ENCODE peak calls at places on chromosomes 11 and 22, in nine cellular contexts. One of them, this sample, is unnamed.

GRCh38 chr11:98453378-98453777 is 567.4 kb upstream of the CNTN5 start:
- DNase-seq in H54: no peak
- DNase-seq in IMR-90: no peak
- DNase-seq in sigmoid colon: no peak
- DNase-seq in esophagus squamous epithelium: no peak
- DNase-seq in tibial nerve: no peak
- DNase-seq in vagina: no peak
- DNase-seq in endothelial cell of umbilical vein: no peak
- DNase-seq in heart left ventricle: no peak
- DNase-seq in this sample: no peak

GRCh38 chr11:79212711-79213110 is 228.1 kb downstream of the TENM4 start:
- DNase-seq in H54: no peak
- DNase-seq in tibial nerve: no peak
- DNase-seq in heart left ventricle: no peak
- DNase-seq in sigmoid colon: no peak
- DNase-seq in esophagus squamous epithelium: no peak
- DNase-seq in vagina: no peak
- DNase-seq in endothelial cell of umbilical vein: no peak
- DNase-seq in IMR-90: no peak
- DNase-seq in this sample: no peak

GRCh38 chr22:35456757-35457156 is 56.8 kb downstream of the MCM5 start:
- DNase-seq in IMR-90: no peak
- DNase-seq in vagina: no peak
- DNase-seq in H54: no peak
- DNase-seq in heart left ventricle: no peak
- DNase-seq in endothelial cell of umbilical vein: no peak
- DNase-seq in sigmoid colon: no peak
- DNase-seq in esophagus squamous epithelium: no peak
- DNase-seq in tibial nerve: no peak
- DNase-seq in this sample: no peak

GRCh38 chr11:134124660-134125451 is 56.0 kb downstream of the JAM3 start:
- DNase-seq in vagina: no peak
- DNase-seq in sigmoid colon: peak
- DNase-seq in endothelial cell of umbilical vein: peak
- DNase-seq in heart left ventricle: peak
- DNase-seq in IMR-90: peak
- DNase-seq in esophagus squamous epithelium: no peak
- DNase-seq in H54: no peak
- DNase-seq in tibial nerve: peak
- DNase-seq in this sample: peak

GRCh38 chr22:29581799-29582198 is 886 bp upstream of the NIPSNAP1 start:
- DNase-seq in endothelial cell of umbilical vein: no peak
- DNase-seq in heart left ventricle: no peak
- DNase-seq in IMR-90: no peak
- DNase-seq in H54: no peak
- DNase-seq in sigmoid colon: no peak
- DNase-seq in vagina: no peak
- DNase-seq in esophagus squamous epithelium: no peak
- DNase-seq in tibial nerve: no peak
- DNase-seq in this sample: no peak

GRCh38 chr11:86978756-86979608 is 23.8 kb upstream of the FZD4 start:
- DNase-seq in tibial nerve: no peak
- DNase-seq in H54: no peak
- DNase-seq in heart left ventricle: no peak
- DNase-seq in sigmoid colon: no peak
- DNase-seq in IMR-90: peak
- DNase-seq in vagina: no peak
- DNase-seq in esophagus squamous epithelium: no peak
- DNase-seq in endothelial cell of umbilical vein: peak
- DNase-seq in this sample: no peak

GRCh38 chr22:25929479-25929878 is 187.5 kb downstream of the MYO18B start:
- DNase-seq in heart left ventricle: no peak
- DNase-seq in H54: no peak
- DNase-seq in tibial nerve: no peak
- DNase-seq in esophagus squamous epithelium: no peak
- DNase-seq in IMR-90: no peak
- DNase-seq in sigmoid colon: no peak
- DNase-seq in endothelial cell of umbilical vein: no peak
- DNase-seq in vagina: no peak
- DNase-seq in this sample: no peak

GRCh38 chr22:46057762-46058420 is 80.9 kb upstream of the WNT7B start:
- DNase-seq in H54: no peak
- DNase-seq in esophagus squamous epithelium: no peak
- DNase-seq in sigmoid colon: peak
- DNase-seq in endothelial cell of umbilical vein: no peak
- DNase-seq in vagina: no peak
- DNase-seq in tibial nerve: peak
- DNase-seq in IMR-90: no peak
- DNase-seq in heart left ventricle: peak
- DNase-seq in this sample: peak

GRCh38 chr11:18699848-18700261 is 1.3 kb downstream of the TMEM86A start:
- DNase-seq in H54: no peak
- DNase-seq in endothelial cell of umbilical vein: no peak
- DNase-seq in esophagus squamous epithelium: no peak
- DNase-seq in heart left ventricle: peak
- DNase-seq in vagina: no peak
- DNase-seq in IMR-90: no peak
- DNase-seq in sigmoid colon: peak
- DNase-seq in tibial nerve: no peak
- DNase-seq in this sample: no peak

GRCh38 chr11:34050967-34051348 is 573 bp upstream of the CAPRIN1 start:
- DNase-seq in vagina: no peak
- DNase-seq in esophagus squamous epithelium: no peak
- DNase-seq in endothelial cell of umbilical vein: no peak
- DNase-seq in tibial nerve: no peak
- DNase-seq in IMR-90: peak
- DNase-seq in heart left ventricle: no peak
- DNase-seq in sigmoid colon: no peak
- DNase-seq in H54: peak
- DNase-seq in this sample: no peak

GRCh38 chr11:70021586-70021985 is 56.5 kb upstream of the ANO1 start:
- DNase-seq in heart left ventricle: no peak
- DNase-seq in H54: no peak
- DNase-seq in endothelial cell of umbilical vein: no peak
- DNase-seq in tibial nerve: no peak
- DNase-seq in vagina: no peak
- DNase-seq in IMR-90: no peak
- DNase-seq in esophagus squamous epithelium: no peak
- DNase-seq in sigmoid colon: no peak
- DNase-seq in this sample: peak

GRCh38 chr11:9840460-9841004 is 176.7 kb downstream of the SWAP70 start:
- DNase-seq in vagina: no peak
- DNase-seq in tibial nerve: no peak
- DNase-seq in endothelial cell of umbilical vein: no peak
- DNase-seq in esophagus squamous epithelium: no peak
- DNase-seq in H54: no peak
- DNase-seq in heart left ventricle: no peak
- DNase-seq in IMR-90: no peak
- DNase-seq in sigmoid colon: no peak
- DNase-seq in this sample: no peak

GRCh38 chr11:10861047-10861446 is 3.2 kb upstream of the ZBED5 start:
- DNase-seq in vagina: no peak
- DNase-seq in endothelial cell of umbilical vein: no peak
- DNase-seq in esophagus squamous epithelium: no peak
- DNase-seq in IMR-90: no peak
- DNase-seq in heart left ventricle: no peak
- DNase-seq in H54: no peak
- DNase-seq in tibial nerve: no peak
- DNase-seq in sigmoid colon: no peak
- DNase-seq in this sample: no peak

GRCh38 chr22:37608477-37609239 is at the start of gene GGA1:
- DNase-seq in IMR-90: peak
- DNase-seq in esophagus squamous epithelium: peak
- DNase-seq in endothelial cell of umbilical vein: peak
- DNase-seq in H54: peak
- DNase-seq in tibial nerve: peak
- DNase-seq in sigmoid colon: peak
- DNase-seq in vagina: no peak
- DNase-seq in heart left ventricle: peak
- DNase-seq in this sample: peak
- TF ChIP-seq POLR2A in IMR-90: peak
- TF ChIP-seq POLR2A in esophagus squamous epithelium: no peak
- TF ChIP-seq POLR2A in endothelial cell of umbilical vein: no peak
- TF ChIP-seq POLR2A in H54: no peak
- TF ChIP-seq POLR2A in tibial nerve: peak
- TF ChIP-seq POLR2A in sigmoid colon: peak
- TF ChIP-seq POLR2A in vagina: no peak
- TF ChIP-seq POLR2A in heart left ventricle: peak
- TF ChIP-seq POLR2A in this sample: no peak

GRCh38 chr22:49774499-49775151 is 53.0 kb downstream of the BRD1 start:
- DNase-seq in tibial nerve: no peak
- DNase-seq in vagina: no peak
- DNase-seq in IMR-90: no peak
- DNase-seq in sigmoid colon: no peak
- DNase-seq in heart left ventricle: no peak
- DNase-seq in endothelial cell of umbilical vein: no peak
- DNase-seq in esophagus squamous epithelium: no peak
- DNase-seq in H54: no peak
- DNase-seq in this sample: no peak

GRCh38 chr22:49776053-49776511 is 51.6 kb downstream of the BRD1 start:
- DNase-seq in tibial nerve: no peak
- DNase-seq in esophagus squamous epithelium: no peak
- DNase-seq in vagina: no peak
- DNase-seq in IMR-90: no peak
- DNase-seq in H54: no peak
- DNase-seq in endothelial cell of umbilical vein: no peak
- DNase-seq in sigmoid colon: no peak
- DNase-seq in heart left ventricle: no peak
- DNase-seq in this sample: no peak

GRCh38 chr22:49777569-49778250 is 50.0 kb downstream of the BRD1 start:
- DNase-seq in vagina: no peak
- DNase-seq in tibial nerve: no peak
- DNase-seq in H54: no peak
- DNase-seq in IMR-90: no peak
- DNase-seq in esophagus squamous epithelium: no peak
- DNase-seq in sigmoid colon: no peak
- DNase-seq in endothelial cell of umbilical vein: no peak
- DNase-seq in heart left ventricle: no peak
- DNase-seq in this sample: no peak

GRCh38 chr22:49775191-49776052 is 52.3 kb downstream of the BRD1 start:
- DNase-seq in IMR-90: no peak
- DNase-seq in esophagus squamous epithelium: no peak
- DNase-seq in vagina: no peak
- DNase-seq in endothelial cell of umbilical vein: no peak
- DNase-seq in H54: no peak
- DNase-seq in sigmoid colon: no peak
- DNase-seq in heart left ventricle: no peak
- DNase-seq in tibial nerve: no peak
- DNase-seq in this sample: no peak

GRCh38 chr22:49776891-49777290 is 50.8 kb downstream of the BRD1 start:
- DNase-seq in sigmoid colon: no peak
- DNase-seq in IMR-90: no peak
- DNase-seq in tibial nerve: no peak
- DNase-seq in H54: no peak
- DNase-seq in vagina: no peak
- DNase-seq in heart left ventricle: no peak
- DNase-seq in endothelial cell of umbilical vein: no peak
- DNase-seq in esophagus squamous epithelium: no peak
- DNase-seq in this sample: no peak
- TF ChIP-seq POLR2A in sigmoid colon: no peak
- TF ChIP-seq POLR2A in IMR-90: no peak
- TF ChIP-seq POLR2A in tibial nerve: no peak
- TF ChIP-seq POLR2A in H54: no peak
- TF ChIP-seq POLR2A in vagina: no peak
- TF ChIP-seq POLR2A in heart left ventricle: no peak
- TF ChIP-seq POLR2A in endothelial cell of umbilical vein: no peak
- TF ChIP-seq POLR2A in esophagus squamous epithelium: no peak
- TF ChIP-seq POLR2A in this sample: no peak

DNA sequence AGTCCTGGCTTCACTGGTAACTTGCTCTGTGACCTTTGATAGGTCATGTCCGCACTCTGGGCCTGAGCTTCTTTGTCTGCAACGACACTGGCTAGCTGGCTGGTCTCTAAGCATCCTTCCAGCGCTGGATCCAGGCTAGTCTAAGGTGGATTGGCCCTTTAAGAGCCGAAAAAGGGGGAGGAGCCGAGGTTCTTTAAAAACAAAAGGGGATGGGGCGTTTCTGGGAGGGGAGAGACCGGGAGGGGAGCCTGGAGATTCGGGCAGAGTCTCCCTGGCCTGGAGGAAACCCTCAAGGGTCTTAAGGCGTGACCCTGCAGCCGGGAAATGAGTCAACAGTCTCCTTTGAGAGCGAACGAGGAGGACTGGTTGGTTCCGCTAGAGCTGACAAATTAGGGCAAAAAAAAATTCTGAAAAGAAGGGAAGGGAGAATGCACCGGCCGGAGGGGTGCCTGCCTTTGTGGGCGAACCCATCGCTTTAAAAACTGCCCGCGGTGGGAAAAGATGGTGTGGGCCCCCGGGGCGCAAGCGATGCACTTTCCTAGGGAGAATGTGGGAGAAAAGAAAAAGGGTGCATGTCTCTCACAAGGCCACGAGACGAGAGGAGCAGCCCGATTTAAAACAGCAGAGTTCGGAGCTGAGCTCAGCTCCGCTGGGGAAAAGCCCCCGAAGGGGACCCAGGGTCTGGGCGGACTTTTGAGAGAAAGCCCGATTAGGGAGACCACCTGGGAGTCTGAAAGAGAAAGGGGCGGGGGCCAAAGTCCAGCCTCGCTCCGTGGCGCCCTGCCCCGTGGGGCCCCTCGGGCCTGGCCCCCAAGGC is 952 bp downstream of the ZFTA start:
- DNase-seq in endothelial cell of umbilical vein: peak
- DNase-seq in heart left ventricle: peak
- DNase-seq in vagina: no peak
- DNase-seq in esophagus squamous epithelium: no peak
- DNase-seq in IMR-90: peak
- DNase-seq in sigmoid colon: peak
- DNase-seq in tibial nerve: peak
- DNase-seq in H54: peak
- DNase-seq in this sample: no peak
- TF ChIP-seq POLR2A in endothelial cell of umbilical vein: peak
- TF ChIP-seq POLR2A in heart left ventricle: peak
- TF ChIP-seq POLR2A in vagina: no peak
- TF ChIP-seq POLR2A in esophagus squamous epithelium: no peak
- TF ChIP-seq POLR2A in IMR-90: no peak
- TF ChIP-seq POLR2A in sigmoid colon: peak
- TF ChIP-seq POLR2A in tibial nerve: no peak
- TF ChIP-seq POLR2A in H54: no peak
- TF ChIP-seq POLR2A in this sample: no peak

GRCh38 chr11:118194835-118195627 is 18.6 kb upstream of the SCN2B start:
- DNase-seq in sigmoid colon: peak
- DNase-seq in IMR-90: peak
- DNase-seq in heart left ventricle: peak
- DNase-seq in endothelial cell of umbilical vein: peak
- DNase-seq in H54: peak
- DNase-seq in esophagus squamous epithelium: no peak
- DNase-seq in vagina: no peak
- DNase-seq in tibial nerve: peak
- DNase-seq in this sample: peak
- TF ChIP-seq POLR2A in sigmoid colon: no peak
- TF ChIP-seq POLR2A in IMR-90: no peak
- TF ChIP-seq POLR2A in heart left ventricle: no peak
- TF ChIP-seq POLR2A in endothelial cell of umbilical vein: no peak
- TF ChIP-seq POLR2A in H54: no peak
- TF ChIP-seq POLR2A in esophagus squamous epithelium: no peak
- TF ChIP-seq POLR2A in vagina: no peak
- TF ChIP-seq POLR2A in tibial nerve: no peak
- TF ChIP-seq POLR2A in this sample: no peak